ENCODE peak calls at places on chromosomes 2 and 18, in four cellular contexts. E is A549, O is GM12878, H is K562. P is an unnamed sample.
A peak's percentile ranks its signal among the peaks of the same experiment; 100 is the strongest.

GRCh38 chr2:38615237-38615636 is 12.5 kb upstream of the HNRNPLL start:
- DNase-seq in O (no peak), E (no peak), H (no peak), P (no peak)

GRCh38 chr2:23905155-23905554 is 21.8 kb downstream of the ATAD2B start:
- DNase-seq in E (no peak), H (peak; percentile 65), O (no peak), P (peak; percentile 17)

GRCh38 chr2:1366546-1367134 is 46.6 kb upstream of the TPO start:
- DNase-seq in E (no peak), H (no peak), O (no peak), P (no peak)

GRCh38 chr18:38801640-38802039 is 1236.0 kb upstream of the CELF4 start:
- DNase-seq in O (no peak), E (no peak), H (no peak), P (no peak)

GRCh38 chr18:23730850-23731249 is 41.6 kb downstream of the LAMA3 start:
- DNase-seq in E (no peak), H (no peak), O (no peak), P (no peak)

GRCh38 chr2:56182420-56182819 is 1.4 kb upstream of the CCDC85A start:
- DNase-seq in O (no peak), E (no peak), H (no peak), P (no peak)

GRCh38 chr2:42921721-42922120 is 129.3 kb upstream of the HAAO start:
- DNase-seq in E (no peak), H (no peak), O (no peak), P (no peak)

GRCh38 chr2:99278793-99279291 is 22.2 kb downstream of the LYG1 start:
- DNase-seq in H (no peak), O (no peak), E (peak; percentile 10), P (peak; percentile 99)

GRCh38 chr2:96651793-96652192 is 9.2 kb downstream of the FER1L5 start:
- DNase-seq in O (no peak), E (no peak), H (no peak), P (no peak)

GRCh38 chr2:52976132-52976949 is 791.3 kb upstream of the CHAC2 start:
- DNase-seq in H (no peak), E (peak; percentile 44), O (no peak), P (no peak)

GRCh38 chr2:239195992-239196391 is 204.8 kb downstream of the HDAC4 start:
- DNase-seq in H (no peak), E (no peak), O (no peak), P (no peak)

GRCh38 chr2:192278701-192279100 is 84.0 kb upstream of the TMEFF2 start:
- DNase-seq in E (no peak), H (no peak), O (no peak), P (no peak)

GRCh38 chr2:120681181-120681580 is 54.5 kb upstream of the GLI2 start:
- DNase-seq in E (no peak), O (no peak), H (no peak), P (no peak)

GRCh38 chr2:106341666-106342065 is 126.5 kb downstream of the RGPD3 start:
- DNase-seq in H (no peak), E (no peak), O (no peak), P (no peak)

GRCh38 chr2:43130548-43130875 is 95.9 kb downstream of the ZFP36L2 start:
- DNase-seq in H (no peak), O (no peak), E (no peak), P (no peak)

GRCh38 chr2:111940333-111940902 is 42.0 kb downstream of the MERTK start:
- DNase-seq in H (no peak), E (no peak), O (no peak), P (no peak)

GRCh38 chr2:164657129-164657528 is 35.8 kb upstream of the GRB14 start:
- DNase-seq in E (peak; percentile 12), H (no peak), O (no peak), P (no peak)

GRCh38 chr2:216211141-216211540 is 102.0 kb downstream of the XRCC5 start:
- DNase-seq in H (no peak), E (no peak), O (no peak), P (no peak)

GRCh38 chr18:36850527-36851201 is 21.7 kb downstream of the KIAA1328 start:
- DNase-seq in O (no peak), H (peak; percentile 68), E (peak; percentile 50), P (peak; percentile 13)

GRCh38 chr2:160574472-160575140 is 81.0 kb upstream of the RBMS1 start:
- DNase-seq in O (no peak), E (peak; percentile 65), H (no peak), P (no peak)

GRCh38 chr2:40130251-40130994 is 321.5 kb downstream of the SLC8A1 start:
- DNase-seq in O (no peak), H (no peak), E (no peak), P (no peak)
- TF ChIP-seq POLR2AphosphoS2 in O (no peak), H (no peak), E (no peak), P (no peak)

GRCh38 chr2:15136639-15137038 is 424.5 kb downstream of the NBAS start:
- DNase-seq in E (no peak), H (no peak), O (no peak), P (no peak)

GRCh38 chr2:15133461-15133860 is 427.7 kb downstream of the NBAS start:
- DNase-seq in O (no peak), E (no peak), H (no peak), P (no peak)

DNA sequence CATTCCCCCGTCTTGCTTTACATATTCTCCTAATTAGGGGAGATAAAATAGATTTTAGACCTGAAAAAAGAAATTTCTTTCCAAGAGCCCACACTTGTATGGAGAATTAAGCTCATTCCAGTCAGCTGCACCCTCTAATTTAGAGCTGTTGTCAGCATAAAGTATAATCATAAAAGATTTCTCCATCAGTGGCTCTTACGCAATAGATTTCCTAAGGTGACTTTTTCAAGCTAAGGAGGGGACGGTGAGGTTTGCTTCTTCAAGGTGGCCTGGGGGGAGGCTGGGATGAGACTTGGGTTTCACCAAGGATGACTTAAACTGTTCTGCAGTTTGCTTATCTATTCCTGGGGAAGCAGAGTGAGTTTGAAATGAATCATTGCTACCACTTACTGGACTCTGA is 426.2 kb downstream of the NBAS start:
- DNase-seq in H (no peak), E (no peak), O (no peak), P (no peak)
- TF ChIP-seq POLR2AphosphoS2 in H (no peak), E (no peak), O (no peak), P (no peak)

DNA sequence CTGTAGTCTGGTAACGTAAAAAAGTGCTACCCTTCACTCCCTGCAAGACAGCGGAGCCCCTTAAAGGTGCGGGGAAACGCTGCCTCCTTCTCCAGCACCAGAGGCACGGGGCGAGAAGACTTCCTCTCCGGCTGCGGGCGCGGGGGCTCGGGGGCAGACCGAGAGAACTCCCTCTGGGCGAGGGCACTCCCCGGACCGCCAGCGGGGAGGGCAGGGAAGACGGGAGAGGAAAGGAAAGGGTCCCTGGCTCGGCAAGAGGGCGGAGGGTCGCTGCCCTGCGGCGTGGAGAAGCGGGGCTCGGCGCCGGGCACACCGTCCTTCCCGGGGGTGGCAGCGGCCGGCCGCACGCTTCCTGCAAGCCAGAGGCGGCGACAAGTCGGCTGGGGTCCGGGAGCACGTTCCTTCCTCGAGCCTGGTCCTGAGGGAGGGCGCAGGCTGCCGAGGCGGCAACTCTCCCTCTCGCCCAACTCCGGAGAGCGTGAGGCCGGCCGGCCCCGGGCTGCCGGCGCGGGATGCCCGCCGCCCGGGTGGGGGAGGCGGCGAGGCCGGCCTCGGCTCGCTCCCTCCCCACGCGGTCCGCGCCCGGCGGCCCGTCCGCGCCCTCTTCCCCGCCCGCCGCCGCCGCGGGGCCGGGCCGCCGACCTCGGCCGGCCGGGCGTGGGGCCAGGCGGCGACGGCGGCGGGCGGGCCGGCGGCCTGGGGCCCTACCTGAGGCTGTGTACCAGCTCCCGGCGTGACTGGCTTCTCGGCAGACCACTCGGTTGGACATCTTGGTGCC is 1.1 kb downstream of the MEMO1 start:
- DNase-seq in O (no peak), H (peak; percentile 37), E (peak; percentile 35), P (no peak)
- TF ChIP-seq POLR2AphosphoS2 in O (no peak), H (no peak), E (no peak), P (no peak)

GRCh38 chr2:230268606-230269222 is 43.2 kb downstream of the SP140 start:
- DNase-seq in H (no peak), E (no peak), O (peak; percentile 36), P (no peak)
- TF ChIP-seq POLR2AphosphoS2 in H (no peak), E (no peak), O (no peak), P (no peak)

GRCh38 chr2:173553589-173553988 is 198.9 kb downstream of the CDCA7 start:
- DNase-seq in E (peak; percentile 42), O (no peak), H (no peak), P (no peak)

GRCh38 chr2:173550143-173550542 is 195.5 kb downstream of the CDCA7 start:
- DNase-seq in E (peak; percentile 81), O (no peak), H (no peak), P (no peak)

GRCh38 chr2:173547493-173547892 is 192.8 kb downstream of the CDCA7 start:
- DNase-seq in E (no peak), H (no peak), O (no peak), P (no peak)

GRCh38 chr2:173555833-173556232 is 201.2 kb downstream of the CDCA7 start:
- DNase-seq in O (no peak), H (no peak), E (no peak), P (no peak)

GRCh38 chr2:173552540-173552939 is 197.9 kb downstream of the CDCA7 start:
- DNase-seq in H (no peak), E (no peak), O (no peak), P (no peak)
- TF ChIP-seq POLR2AphosphoS2 in H (no peak), E (no peak), O (no peak), P (no peak)

P was measured in HepG2.